ENCODE peak calls at places on chromosomes 4 and X, in five cellular contexts. S is AG10803, B is caudate nucleus, C is choroid plexus epithelial cell, X is MCF 10A. D is an unnamed sample.

GRCh38 chrX:8805974-8806373 is 4.8 kb upstream of the FAM9A start:
- DNase-seq in S (no peak), B (no peak), C (no peak), X (no peak), D (no peak)

GRCh38 chrX:46770817-46771163 is 11.9 kb upstream of the SLC9A7 start:
- DNase-seq in S (peak), B (no peak), C (peak), X (peak), D (no peak)

GRCh38 chr4:40205259-40206198 is 8.7 kb downstream of the RHOH start:
- DNase-seq in S (no peak), B (no peak), C (no peak), X (no peak), D (no peak)

GRCh38 chr4:82268050-82268825 is 105.6 kb downstream of the HNRNPD start:
- DNase-seq in S (peak), B (no peak), C (peak), X (peak), D (peak)

GRCh38 chr4:113141901-113142346 is 92.5 kb downstream of the ANK2 start:
- DNase-seq in S (peak), B (no peak), C (peak), X (no peak), D (no peak)

GRCh38 chr4:4704267-4704666 is 155.2 kb upstream of the MSX1 start:
- DNase-seq in S (peak), B (no peak), C (peak), X (no peak), D (no peak)

GRCh38 chr4:1777822-1778641 is 15.1 kb upstream of the FGFR3 start:
- DNase-seq in S (peak), B (no peak), C (peak), X (peak), D (no peak)

GRCh38 chr4:121692261-121692660 is 4.5 kb downstream of the ANXA5 start:
- DNase-seq in S (no peak), B (no peak), C (no peak), X (no peak), D (no peak)

GRCh38 chr4:52234539-52235174 is 183.6 kb downstream of the SPATA18 start:
- DNase-seq in S (peak), B (no peak), C (peak), X (peak), D (peak)

GRCh38 chrX:14362731-14363130 is 166.6 kb upstream of the GLRA2 start:
- DNase-seq in S (peak), B (no peak), C (peak), X (no peak), D (no peak)

GRCh38 chr4:62075082-62075481 is 875.0 kb downstream of the ADGRL3 start:
- DNase-seq in S (no peak), B (no peak), C (no peak), X (no peak), D (no peak)

GRCh38 chrX:1491851-1492349 is 39.2 kb upstream of the ASMTL start:
- DNase-seq in S (no peak), B (no peak), C (peak), X (peak), D (no peak)

GRCh38 chrX:139831689-139832456 is 101.0 kb downstream of the ATP11C start:
- DNase-seq in S (peak), B (no peak), C (peak), X (peak), D (no peak)

GRCh38 chr4:68463796-68464195 is 16.5 kb downstream of the TMPRSS11E start:
- DNase-seq in S (no peak), B (no peak), C (no peak), X (peak), D (no peak)

GRCh38 chr4:76060506-76060905 is 14.0 kb upstream of the ART3 start:
- DNase-seq in S (no peak), B (no peak), C (no peak), X (no peak), D (no peak)

GRCh38 chrX:53184836-53185235 is 40.2 kb downstream of the KDM5C start:
- DNase-seq in S (peak), B (no peak), C (peak), X (no peak), D (no peak)

GRCh38 chr4:26084414-26084813 is 170.4 kb downstream of the SMIM20 start:
- DNase-seq in S (no peak), B (no peak), C (no peak), X (peak), D (no peak)

GRCh38 chr4:7323872-7324650 is 110.7 kb downstream of the PSAPL1 start:
- DNase-seq in S (no peak), B (no peak), C (no peak), X (no peak), D (no peak)

D was measured in frontal cortex.